ENCODE peak calls at places on chromosomes 7 and 10, in seven cellular contexts. Y is HCT116, L is hepatocyte, A is GM23248, G is neural progenitor cell, C is GM23338, N is MM.1S. O is an unnamed sample.

GRCh38 chr10:14009315-14010082 is 321.2 kb downstream of the FRMD4A start:
- DNase-seq in Y (no peak), L (peak), A (peak), G (no peak), C (no peak), N (no peak), O (peak)

GRCh38 chr10:618229-618989 is 71.1 kb downstream of the DIP2C start:
- DNase-seq in Y (no peak), L (no peak), A (no peak), G (no peak), C (no peak), N (no peak), O (no peak)

GRCh38 chr10:119281581-119282071 is 74.3 kb downstream of the GRK5 start:
- DNase-seq in Y (no peak), L (no peak), A (peak), G (no peak), C (no peak), N (no peak), O (no peak)

GRCh38 chr7:69738396-69738889 is 140.2 kb downstream of the AUTS2 start:
- DNase-seq in Y (no peak), L (peak), A (no peak), G (peak), C (peak), N (peak), O (no peak)

GRCh38 chr7:37234928-37235327 is 213.7 kb downstream of the ELMO1 start:
- DNase-seq in Y (peak), L (peak), A (peak), G (peak), C (peak), N (peak), O (peak)

GRCh38 chr10:71766717-71767419 is 6.5 kb downstream of the VSIR start:
- DNase-seq in Y (peak), L (peak), A (peak), G (no peak), C (no peak), N (no peak), O (peak)

GRCh38 chr10:59027975-59028640 is 148.3 kb upstream of the PHYHIPL start:
- DNase-seq in Y (no peak), L (no peak), A (peak), G (no peak), C (no peak), N (no peak), O (no peak)

GRCh38 chr10:17396004-17396403 is 58.4 kb downstream of the ST8SIA6 start:
- DNase-seq in Y (no peak), L (no peak), A (no peak), G (no peak), C (no peak), N (no peak), O (no peak)

GRCh38 chr10:13815766-13816165 is 229.0 kb downstream of the PRPF18 start:
- DNase-seq in Y (no peak), L (no peak), A (peak), G (no peak), C (no peak), N (no peak), O (peak)

GRCh38 chr10:102394801-102395676 is 466 bp upstream of the NFKB2 start:
- DNase-seq in Y (peak), L (peak), A (peak), G (peak), C (peak), N (peak), O (peak)

GRCh38 chr7:135147899-135148721 is at the start of gene TMEM140:
- DNase-seq in Y (no peak), L (peak), A (peak), G (no peak), C (no peak), N (peak), O (peak)

GRCh38 chr7:99129001-99129400 is 14.9 kb downstream of the SMURF1 start:
- DNase-seq in Y (no peak), L (no peak), A (peak), G (no peak), C (no peak), N (no peak), O (no peak)

GRCh38 chr7:94907420-94908203 is at the start of gene PPP1R9A:
- DNase-seq in Y (peak), L (peak), A (peak), G (peak), C (peak), N (peak), O (peak)

GRCh38 chr7:157378390-157378789 is 41.6 kb downstream of the DNAJB6 start:
- DNase-seq in Y (no peak), L (no peak), A (no peak), G (no peak), C (no peak), N (no peak), O (no peak)

GRCh38 chr10:73968101-73968515 is 29.8 kb upstream of the VCL start:
- DNase-seq in Y (no peak), L (no peak), A (peak), G (no peak), C (peak), N (no peak), O (no peak)

GRCh38 chr7:150685219-150686029 is at the start of gene GIMAP2:
- DNase-seq in Y (no peak), L (peak), A (peak), G (no peak), C (no peak), N (peak), O (peak)

GRCh38 chr7:17374654-17375053 is 76.2 kb downstream of the AHR start:
- DNase-seq in Y (no peak), L (no peak), A (peak), G (no peak), C (no peak), N (no peak), O (no peak)

GRCh38 chr7:76390092-76390491 is 19.4 kb downstream of the SSC4D start:
- DNase-seq in Y (no peak), L (no peak), A (no peak), G (no peak), C (no peak), N (no peak), O (no peak)

GRCh38 chr10:103333934-103334520 is 16.9 kb downstream of the PCGF6 start:
- DNase-seq in Y (peak), L (peak), A (peak), G (peak), C (peak), N (peak), O (peak)

GRCh38 chr10:86113501-86113900 is 253.1 kb downstream of the GRID1 start:
- DNase-seq in Y (no peak), L (no peak), A (no peak), G (no peak), C (no peak), N (no peak), O (no peak)

GRCh38 chr7:47497367-47498096 is 84.4 kb downstream of the TNS3 start:
- DNase-seq in Y (no peak), L (no peak), A (peak), G (no peak), C (no peak), N (peak), O (no peak)

GRCh38 chr10:96828609-96829008 is 3.5 kb upstream of the LCOR start:
- DNase-seq in Y (no peak), L (no peak), A (no peak), G (no peak), C (no peak), N (no peak), O (no peak)

GRCh38 chr7:70679666-70680065 is 452.3 kb upstream of the GALNT17 start:
- DNase-seq in Y (no peak), L (no peak), A (peak), G (no peak), C (no peak), N (no peak), O (no peak)

GRCh38 chr7:12802070-12802469 is 114.6 kb downstream of the ARL4A start:
- DNase-seq in Y (peak), L (peak), A (peak), G (no peak), C (no peak), N (no peak), O (peak)

GRCh38 chr7:65960351-65961074 is 21.5 kb downstream of the GUSB start:
- DNase-seq in Y (no peak), L (no peak), A (no peak), G (no peak), C (no peak), N (no peak), O (no peak)

GRCh38 chr10:20085115-20085514 is 268.9 kb downstream of the PLXDC2 start:
- DNase-seq in Y (no peak), L (no peak), A (no peak), G (no peak), C (peak), N (peak), O (no peak)

GRCh38 chr7:134618756-134619530 is 27.7 kb upstream of the BPGM start:
- DNase-seq in Y (no peak), L (no peak), A (peak), G (no peak), C (no peak), N (no peak), O (peak)

GRCh38 chr10:49594594-49594993 is 15.5 kb upstream of the SLC18A3 start:
- DNase-seq in Y (peak), L (peak), A (peak), G (peak), C (peak), N (peak), O (peak)

GRCh38 chr10:6364893-6365292 is 162.2 kb downstream of the PFKFB3 start:
- DNase-seq in Y (no peak), L (no peak), A (no peak), G (peak), C (no peak), N (no peak), O (no peak)

GRCh38 chr7:77199008-77199966 is at the start of gene FGL2:
- DNase-seq in Y (no peak), L (peak), A (peak), G (peak), C (peak), N (peak), O (peak)

GRCh38 chr7:129774359-129774758 is 162.8 kb downstream of the NRF1 start:
- DNase-seq in Y (no peak), L (no peak), A (no peak), G (peak), C (peak), N (no peak), O (no peak)

GRCh38 chr7:16918288-16918895 is 36.6 kb upstream of the AGR3 start:
- DNase-seq in Y (peak), L (peak), A (peak), G (peak), C (peak), N (peak), O (peak)

GRCh38 chr10:92550924-92551323 is 23.0 kb downstream of the IDE start:
- DNase-seq in Y (no peak), L (no peak), A (peak), G (no peak), C (no peak), N (no peak), O (peak)

GRCh38 chr7:104890216-104890615 is 123.8 kb upstream of the KMT2E start:
- DNase-seq in Y (no peak), L (no peak), A (no peak), G (no peak), C (no peak), N (no peak), O (no peak)

DNA sequence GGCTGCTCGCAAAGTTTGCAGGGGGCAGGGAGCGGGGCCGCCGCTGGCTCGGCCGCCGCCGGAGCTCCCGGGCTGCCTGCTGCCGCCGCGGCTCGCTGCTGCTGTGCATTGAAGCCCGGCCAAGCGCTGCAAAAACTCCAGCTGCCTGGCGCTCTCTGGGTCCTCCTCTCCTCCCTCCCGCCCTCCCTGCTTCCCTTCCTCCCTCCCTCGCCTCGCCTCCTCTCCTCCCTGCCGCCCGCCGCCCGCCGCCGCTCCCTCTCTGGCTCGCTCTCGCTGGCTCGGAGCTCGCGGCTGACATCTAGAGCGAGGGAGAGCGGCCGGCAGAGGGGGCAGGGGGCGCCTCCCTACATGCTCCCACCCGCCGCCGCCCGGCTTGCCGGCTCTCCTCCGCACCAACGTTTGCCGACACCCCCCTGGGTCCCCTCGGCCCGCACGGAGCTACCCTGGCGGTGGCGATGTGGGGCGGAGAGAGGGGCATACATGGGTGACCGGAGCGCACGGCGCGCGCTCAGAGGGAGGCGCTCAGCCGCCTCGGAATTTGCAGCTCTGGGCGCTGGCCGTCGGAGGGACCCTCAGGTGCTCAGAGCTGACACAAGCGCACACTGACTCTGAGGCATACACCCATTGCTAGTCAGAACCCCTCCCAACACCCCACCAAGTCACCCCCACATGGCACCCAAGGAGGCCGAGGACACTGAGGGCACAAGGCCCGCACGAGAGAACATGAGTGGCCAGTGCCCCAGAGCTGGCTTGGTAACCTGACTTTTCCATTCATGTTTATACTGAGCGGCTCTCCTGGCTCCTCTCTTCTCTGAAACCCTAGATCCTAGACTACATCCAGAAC is 1.2 kb upstream of the PLXNA4 start:
- DNase-seq in Y (no peak), L (peak), A (peak), G (peak), C (peak), N (no peak), O (peak)
- TF ChIP-seq EZH2 in Y (no peak), L (no peak), A (peak), G (peak), C (peak), N (no peak), O (no peak)

GRCh38 chr10:79305988-79306387 is 41.3 kb upstream of the PPIF start:
- DNase-seq in Y (no peak), L (no peak), A (no peak), G (no peak), C (no peak), N (no peak), O (no peak)

GRCh38 chr10:79306644-79307220 is 40.5 kb upstream of the PPIF start:
- DNase-seq in Y (no peak), L (no peak), A (no peak), G (no peak), C (no peak), N (no peak), O (no peak)

GRCh38 chr10:79304479-79305087 is 42.7 kb upstream of the PPIF start:
- DNase-seq in Y (no peak), L (no peak), A (no peak), G (no peak), C (no peak), N (no peak), O (peak)

GRCh38 chr10:79303631-79304478 is 43.4 kb upstream of the PPIF start:
- DNase-seq in Y (no peak), L (no peak), A (no peak), G (no peak), C (no peak), N (no peak), O (no peak)

DNA sequence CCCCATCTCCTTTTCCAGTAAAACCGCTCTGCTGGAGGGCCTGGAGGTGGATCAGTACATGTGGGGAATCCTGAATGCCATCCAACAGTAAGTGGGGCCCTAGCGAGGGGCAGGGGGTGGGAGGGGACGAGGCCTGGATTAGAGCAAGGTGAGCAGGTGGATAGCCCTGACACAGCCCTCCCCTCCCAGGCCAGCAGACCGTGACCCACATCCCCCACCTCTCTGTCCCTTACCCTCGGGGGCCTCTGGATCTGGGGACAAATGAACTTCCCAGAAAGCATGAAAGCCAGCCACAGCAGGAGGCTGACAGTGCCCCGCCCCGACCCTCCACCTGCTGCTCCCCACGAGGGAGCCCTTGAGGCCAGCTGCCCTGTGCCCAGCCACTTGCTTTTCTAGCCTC is 41.8 kb upstream of the PPIF start:
- DNase-seq in Y (no peak), L (no peak), A (no peak), G (no peak), C (no peak), N (no peak), O (no peak)
- TF ChIP-seq EZH2phosphoT487 in Y (no peak), L (no peak), A (no peak), G (no peak), C (no peak), N (no peak), O (no peak)

GRCh38 chr7:20777377-20778062 is 9.2 kb downstream of the SP8 start:
- DNase-seq in Y (no peak), L (no peak), A (no peak), G (no peak), C (peak), N (peak), O (no peak)
- TF ChIP-seq EZH2 in Y (no peak), L (peak), A (no peak), G (no peak), C (peak), N (no peak), O (no peak)

DNA sequence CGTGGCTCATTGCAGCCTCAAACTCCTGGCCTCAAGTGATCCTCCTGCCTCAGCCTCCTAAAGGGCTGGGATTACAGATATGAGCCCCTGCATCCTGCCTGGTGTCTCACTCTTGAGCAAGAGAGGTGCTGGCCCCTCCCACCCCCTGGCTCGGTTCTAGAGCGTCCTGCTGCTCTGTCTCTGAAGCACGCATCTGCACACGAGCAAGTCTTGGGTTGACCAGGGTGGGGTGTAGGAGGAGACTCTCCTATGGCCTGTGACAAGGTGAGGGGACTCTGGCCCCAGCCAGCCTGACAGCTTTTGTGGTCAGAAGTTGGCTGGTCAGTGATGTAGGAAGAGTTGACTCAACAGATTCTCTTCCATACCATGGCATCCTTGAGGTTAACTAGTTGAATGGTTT is 110.7 kb upstream of the CARD11 start:
- DNase-seq in Y (no peak), L (no peak), A (no peak), G (no peak), C (no peak), N (no peak), O (no peak)
- TF ChIP-seq EZH2phosphoT487 in Y (no peak), L (no peak), A (no peak), G (no peak), C (no peak), N (no peak), O (no peak)

DNA sequence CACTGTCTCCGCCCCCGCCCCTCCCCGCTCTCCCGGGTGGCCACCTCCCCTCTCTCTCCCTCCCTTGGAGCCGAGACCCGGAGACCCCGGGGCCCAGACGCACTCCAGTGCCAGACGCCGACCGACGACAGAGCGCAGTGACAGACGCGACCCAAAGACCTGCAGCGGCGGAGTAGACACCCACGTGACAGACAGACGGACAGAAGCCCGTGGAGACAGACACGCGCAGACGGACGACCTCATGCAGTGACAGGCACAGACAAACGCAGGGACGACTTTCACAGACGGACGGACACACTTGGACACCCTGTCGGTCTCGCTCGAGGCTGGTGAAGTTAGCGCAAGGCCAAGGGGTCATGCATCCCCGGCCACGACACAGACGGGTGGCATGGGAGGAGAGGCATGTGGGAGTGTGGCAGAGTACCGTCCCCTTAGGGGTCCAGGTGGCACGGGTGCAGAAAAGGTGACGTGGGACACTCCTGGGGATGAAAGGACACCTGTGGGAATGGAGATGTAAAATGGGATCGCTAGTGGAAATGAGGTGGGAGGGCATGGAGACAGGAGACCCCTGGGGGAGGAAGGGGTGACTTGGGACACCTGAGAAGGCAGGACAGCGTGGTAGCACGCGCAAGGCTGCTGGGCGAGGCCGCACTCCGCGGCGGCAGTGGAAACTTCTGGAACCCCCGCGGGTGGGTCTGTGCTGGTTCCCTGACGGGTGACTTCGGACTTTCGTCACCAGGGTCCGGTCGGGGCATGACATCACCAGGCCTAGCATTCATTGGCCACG is 461 bp upstream of the ACHE start:
- DNase-seq in Y (no peak), L (peak), A (no peak), G (peak), C (peak), N (no peak), O (no peak)
- TF ChIP-seq EZH2 in Y (no peak), L (peak), A (peak), G (peak), C (peak), N (peak), O (peak)

GRCh38 chr7:28205505-28205904 is 24.9 kb upstream of the JAZF1 start:
- DNase-seq in Y (peak), L (no peak), A (no peak), G (no peak), C (peak), N (no peak), O (no peak)
- TF ChIP-seq EZH2phosphoT487 in Y (no peak), L (no peak), A (no peak), G (no peak), C (no peak), N (no peak), O (no peak)

GRCh38 chr7:683526-684205 is 42.8 kb upstream of the DNAAF5 start:
- DNase-seq in Y (no peak), L (peak), A (no peak), G (no peak), C (no peak), N (no peak), O (no peak)
- TF ChIP-seq EZH2 in Y (no peak), L (no peak), A (no peak), G (no peak), C (no peak), N (no peak), O (no peak)

O was measured in PC-3.